ENCODE peak calls at places on chromosomes 11 and 22, in ten cellular contexts. X is GM12878, U is cardiac fibroblast, H is fibroblast of lung, R is AG09309, Q is Peyer's patch, D is A549, Y is left ventricle myocardium inferior, S is ovary, V is GM06990. M is an unnamed sample.

GRCh38 chr11:99554232-99554903 is 533.6 kb downstream of the CNTN5 start:
- DNase-seq in D (no peak), X (no peak), Q (no peak), Y (no peak), H (no peak), V (no peak), R (no peak), U (no peak), S (no peak), M (no peak)

GRCh38 chr11:111737877-111738205 is 28.3 kb downstream of the PPP2R1B start:
- DNase-seq in V (no peak), S (peak), U (peak), X (no peak), Y (no peak), Q (no peak), H (no peak), D (no peak), R (no peak), M (no peak)

GRCh38 chr11:95135155-95135554 is 45.5 kb downstream of the ENDOD1 start:
- DNase-seq in U (peak), Q (no peak), H (peak), Y (no peak), R (no peak), X (no peak), D (no peak), S (peak), V (no peak), M (no peak)

GRCh38 chr11:8092587-8093424 is 11.8 kb downstream of the TUB start:
- DNase-seq in Q (peak), X (no peak), U (peak), H (peak), Y (peak), R (no peak), D (peak), V (no peak), S (peak), M (peak)

GRCh38 chr11:18844753-18845367 is 53.3 kb upstream of the PTPN5 start:
- DNase-seq in R (no peak), Y (no peak), H (peak), S (no peak), U (peak), V (no peak), Q (no peak), D (peak), X (no peak), M (peak)

GRCh38 chr11:33899383-33900037 is 7.6 kb upstream of the LMO2 start:
- DNase-seq in U (peak), Q (no peak), X (no peak), V (no peak), D (peak), H (peak), Y (peak), S (peak), R (peak), M (peak)

GRCh38 chr22:39933741-39934140 is 26.5 kb upstream of the TMA7B start:
- DNase-seq in X (no peak), Y (no peak), V (peak), U (no peak), R (no peak), Q (peak), H (no peak), D (no peak), S (no peak), M (no peak)

GRCh38 chr11:60867871-60868681 is 734 bp downstream of the ZP1 start:
- DNase-seq in R (no peak), U (no peak), D (no peak), Y (no peak), S (no peak), H (no peak), X (no peak), Q (no peak), V (no peak), M (no peak)

GRCh38 chr11:61126266-61126665 is 24.0 kb downstream of the CD5 start:
- DNase-seq in U (peak), Q (no peak), S (peak), V (no peak), Y (peak), D (no peak), X (no peak), R (no peak), H (no peak), M (no peak)

GRCh38 chr22:28734393-28734792 is 7.2 kb downstream of the CHEK2 start:
- DNase-seq in D (no peak), U (no peak), Q (no peak), Y (no peak), R (no peak), H (no peak), X (no peak), S (no peak), V (no peak), M (no peak)

GRCh38 chr11:24748261-24748660 is 251.4 kb downstream of the LUZP2 start:
- DNase-seq in Q (no peak), H (no peak), Y (no peak), R (no peak), U (no peak), V (no peak), D (no peak), S (no peak), X (no peak), M (no peak)

GRCh38 chr11:65180877-65181568 is 705 bp upstream of the CAPN1 start:
- DNase-seq in Y (peak), U (peak), V (peak), S (peak), R (no peak), D (peak), X (peak), H (peak), Q (peak), M (no peak)

GRCh38 chr11:34926831-34927132 is 10.4 kb downstream of the PDHX start:
- DNase-seq in Q (no peak), S (no peak), R (peak), V (no peak), X (no peak), H (peak), U (no peak), D (no peak), Y (no peak), M (no peak)

GRCh38 chr11:35526370-35526792 is 965 bp upstream of the PAMR1 start:
- DNase-seq in V (peak), Q (no peak), X (no peak), R (no peak), D (peak), H (peak), S (no peak), U (no peak), Y (no peak), M (peak)

GRCh38 chr11:128428876-128429416 is 158.4 kb downstream of the ETS1 start:
- DNase-seq in X (no peak), S (no peak), Y (no peak), D (no peak), U (no peak), V (no peak), H (no peak), R (no peak), Q (no peak), M (no peak)

GRCh38 chr11:122198291-122198983 is 82.4 kb upstream of the BLID start:
- DNase-seq in X (no peak), V (no peak), R (no peak), H (no peak), Y (no peak), Q (no peak), S (no peak), U (peak), D (no peak), M (no peak)

GRCh38 chr11:36288442-36289225 is 590 bp downstream of the COMMD9 start:
- DNase-seq in H (no peak), X (no peak), S (no peak), Y (no peak), V (no peak), U (peak), Q (no peak), D (no peak), R (no peak), M (no peak)

GRCh38 chr11:100769165-100769564 is 82.1 kb downstream of the ARHGAP42 start:
- DNase-seq in S (no peak), Q (no peak), U (no peak), X (no peak), R (no peak), Y (no peak), H (peak), V (no peak), D (no peak), M (no peak)

GRCh38 chr11:70742553-70743291 is 344.4 kb downstream of the CTTN start:
- DNase-seq in V (no peak), R (no peak), U (no peak), Q (no peak), S (no peak), Y (no peak), H (no peak), D (no peak), X (no peak), M (no peak)

GRCh38 chr22:30667092-30667485 is 586 bp downstream of the DUSP18 start:
- DNase-seq in X (no peak), D (no peak), R (no peak), Y (no peak), H (peak), S (no peak), U (no peak), V (no peak), Q (no peak), M (no peak)

GRCh38 chr11:61406067-61406466 is 13.7 kb downstream of the TMEM216 start:
- DNase-seq in Y (no peak), R (no peak), H (no peak), S (no peak), D (no peak), Q (no peak), V (no peak), U (no peak), X (no peak), M (no peak)

GRCh38 chr11:46845440-46845739 is 690 bp downstream of the CKAP5 start:
- DNase-seq in Y (no peak), U (peak), R (no peak), D (no peak), X (no peak), V (no peak), S (no peak), Q (no peak), H (no peak), M (no peak)

GRCh38 chr11:92707173-92707619 is 262.3 kb upstream of the MTNR1B start:
- DNase-seq in S (no peak), X (no peak), R (no peak), Y (no peak), V (no peak), D (no peak), Q (no peak), U (no peak), H (no peak), M (no peak)

GRCh38 chr11:68621826-68622225 is 62.5 kb upstream of the GAL start:
- DNase-seq in R (no peak), Q (no peak), V (no peak), X (no peak), S (no peak), U (no peak), Y (no peak), D (no peak), H (no peak), M (no peak)

GRCh38 chr11:1123970-1124369 is 33.8 kb upstream of the MUC5AC start:
- DNase-seq in D (no peak), H (no peak), S (no peak), V (no peak), R (no peak), X (no peak), U (no peak), Q (no peak), Y (no peak), M (no peak)

GRCh38 chr11:60970369-60970774 is 1.1 kb upstream of the CD6 start:
- DNase-seq in V (peak), Q (peak), U (peak), H (peak), S (peak), R (no peak), X (no peak), Y (peak), D (peak), M (no peak)

GRCh38 chr11:122343247-122343646 is 227.2 kb upstream of the BLID start:
- DNase-seq in X (no peak), R (no peak), D (no peak), Y (no peak), S (no peak), U (peak), Q (no peak), V (no peak), H (peak), M (no peak)

GRCh38 chr11:44633641-44634040 is 68.2 kb downstream of the CD82 start:
- DNase-seq in Q (no peak), Y (no peak), V (no peak), S (no peak), H (no peak), X (no peak), D (peak), U (no peak), R (no peak), M (no peak)

GRCh38 chr11:11441516-11441915 is 88.5 kb upstream of the CSNK2A3 start:
- DNase-seq in X (no peak), R (no peak), Y (no peak), H (no peak), D (no peak), V (no peak), Q (no peak), U (no peak), S (no peak), M (no peak)

GRCh38 chr11:69918938-69919650 is 99.9 kb upstream of the FGF3 start:
- DNase-seq in S (peak), V (peak), D (peak), Q (peak), R (no peak), H (peak), X (no peak), U (peak), Y (peak), M (no peak)

GRCh38 chr11:46381046-46381835 is at the start of gene MDK:
- DNase-seq in Q (no peak), X (no peak), V (no peak), Y (no peak), H (no peak), U (peak), R (no peak), D (no peak), S (peak), M (no peak)

GRCh38 chr11:126062679-126063509 is at the start of gene CDON:
- DNase-seq in Y (peak), R (peak), S (peak), D (peak), Q (peak), U (peak), H (peak), X (peak), V (peak), M (peak)
- H3K4me3 ChIP-seq in Y (peak), R (peak), S (peak), D (peak), Q (peak), U (peak), H (peak), X (peak), V (peak), M (peak)

GRCh38 chr11:6602096-6602940 is 1.1 kb downstream of the RRP8 start:
- DNase-seq in Y (no peak), R (no peak), V (no peak), Q (no peak), X (no peak), D (no peak), S (no peak), H (no peak), U (no peak), M (no peak)

GRCh38 chr11:6604081-6604626 is 580 bp downstream of the ILK start:
- DNase-seq in V (peak), S (peak), D (peak), Q (peak), U (peak), R (peak), X (no peak), Y (no peak), H (peak), M (peak)

GRCh38 chr11:6606471-6607189 is 3.1 kb downstream of the ILK start:
- DNase-seq in R (peak), U (peak), Y (peak), Q (peak), S (peak), H (peak), V (peak), X (no peak), D (peak), M (peak)

GRCh38 chr11:6601041-6601461 is 2.4 kb downstream of the RRP8 start:
- DNase-seq in R (no peak), V (no peak), H (no peak), S (no peak), Q (no peak), U (no peak), X (no peak), D (no peak), Y (no peak), M (no peak)

DNA sequence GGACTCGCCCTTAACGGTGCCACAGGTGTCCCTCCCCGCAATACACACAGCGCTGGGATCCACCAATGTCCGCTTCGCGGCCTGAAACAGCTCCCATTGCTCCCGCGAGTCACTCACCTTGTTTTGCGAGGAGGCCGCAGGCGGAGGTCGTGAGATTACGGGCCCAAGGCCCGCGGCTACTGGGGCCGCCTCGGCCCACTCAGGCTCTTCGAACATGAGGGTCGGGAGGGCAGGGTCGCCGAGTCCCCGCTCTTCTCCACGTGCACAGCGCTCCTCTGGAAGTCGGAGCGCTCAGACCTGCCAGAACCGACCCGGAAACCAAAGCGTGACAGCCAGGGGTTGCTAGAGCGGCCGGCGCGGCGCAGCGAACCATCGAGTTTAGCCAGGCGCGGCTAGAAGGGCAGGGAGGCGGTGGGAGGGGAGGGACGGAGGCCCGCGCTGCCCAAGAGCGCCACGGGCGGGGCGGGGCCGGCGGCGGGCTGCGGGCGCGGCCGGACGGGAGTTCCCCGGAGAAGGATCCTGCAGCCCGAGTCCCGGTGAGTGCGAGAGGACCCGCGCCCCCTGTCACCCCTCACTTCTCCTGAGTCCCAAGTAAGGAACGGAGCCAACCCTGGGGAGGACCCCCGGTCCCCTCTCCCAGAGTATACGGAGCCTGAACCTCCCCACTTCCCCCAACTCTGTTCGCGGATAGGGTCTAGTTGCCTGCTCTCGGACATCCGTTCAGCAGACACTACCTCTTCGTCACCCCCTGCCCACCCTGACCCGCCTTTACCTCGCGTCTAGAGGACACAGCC is at the start of the genes ILK and RRP8:
- DNase-seq in V (peak), H (peak), S (peak), Y (peak), D (peak), R (peak), Q (peak), X (peak), U (peak), M (peak)
- TF ChIP-seq CTCF in V (peak), H (peak), S (peak), Y (peak), D (no peak), R (peak), Q (peak), X (no peak), U (peak), M (no peak)

GRCh38 chr11:10042699-10043098 is 251.3 kb downstream of the SBF2 start:
- DNase-seq in Y (no peak), R (no peak), D (no peak), H (peak), Q (no peak), U (no peak), X (no peak), V (no peak), S (no peak), M (no peak)
- H3K4me3 ChIP-seq in Y (no peak), R (no peak), D (no peak), H (no peak), Q (no peak), U (no peak), X (no peak), V (no peak), S (no peak), M (no peak)

DNA sequence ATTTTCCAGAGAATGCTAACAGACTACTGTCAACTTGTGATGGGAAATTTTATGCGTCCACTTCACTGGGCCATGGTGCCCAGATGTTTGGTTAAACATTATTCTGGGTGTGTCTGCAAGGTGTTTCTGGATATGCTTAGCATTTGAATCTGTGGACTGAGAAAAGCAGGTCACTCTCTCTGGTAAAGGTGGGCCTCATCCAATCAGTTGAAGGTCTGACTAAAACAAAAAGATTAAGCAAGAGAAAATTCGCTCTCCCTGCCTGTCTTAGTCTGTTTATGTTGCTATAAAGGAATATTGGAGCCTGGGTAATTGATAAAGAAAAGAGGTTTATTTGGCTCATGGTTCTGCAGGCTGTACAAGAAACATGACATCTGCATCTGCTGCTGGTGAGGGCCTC is 32.1 kb upstream of the CD81 start:
- DNase-seq in U (no peak), R (no peak), Q (no peak), S (no peak), H (no peak), X (no peak), V (no peak), D (no peak), Y (no peak), M (no peak)
- TF ChIP-seq CTCF in U (no peak), R (no peak), Q (no peak), S (no peak), H (no peak), X (no peak), V (no peak), D (no peak), Y (no peak), M (no peak)

GRCh38 chr11:76209671-76209955 is 3.3 kb upstream of the WNT11 start:
- DNase-seq in D (no peak), R (no peak), Q (no peak), V (no peak), H (no peak), S (no peak), U (no peak), X (no peak), Y (no peak), M (no peak)
- H3K4me3 ChIP-seq in D (peak), R (peak), Q (peak), V (peak), H (no peak), S (peak), U (peak), X (no peak), Y (peak), M (peak)

DNA sequence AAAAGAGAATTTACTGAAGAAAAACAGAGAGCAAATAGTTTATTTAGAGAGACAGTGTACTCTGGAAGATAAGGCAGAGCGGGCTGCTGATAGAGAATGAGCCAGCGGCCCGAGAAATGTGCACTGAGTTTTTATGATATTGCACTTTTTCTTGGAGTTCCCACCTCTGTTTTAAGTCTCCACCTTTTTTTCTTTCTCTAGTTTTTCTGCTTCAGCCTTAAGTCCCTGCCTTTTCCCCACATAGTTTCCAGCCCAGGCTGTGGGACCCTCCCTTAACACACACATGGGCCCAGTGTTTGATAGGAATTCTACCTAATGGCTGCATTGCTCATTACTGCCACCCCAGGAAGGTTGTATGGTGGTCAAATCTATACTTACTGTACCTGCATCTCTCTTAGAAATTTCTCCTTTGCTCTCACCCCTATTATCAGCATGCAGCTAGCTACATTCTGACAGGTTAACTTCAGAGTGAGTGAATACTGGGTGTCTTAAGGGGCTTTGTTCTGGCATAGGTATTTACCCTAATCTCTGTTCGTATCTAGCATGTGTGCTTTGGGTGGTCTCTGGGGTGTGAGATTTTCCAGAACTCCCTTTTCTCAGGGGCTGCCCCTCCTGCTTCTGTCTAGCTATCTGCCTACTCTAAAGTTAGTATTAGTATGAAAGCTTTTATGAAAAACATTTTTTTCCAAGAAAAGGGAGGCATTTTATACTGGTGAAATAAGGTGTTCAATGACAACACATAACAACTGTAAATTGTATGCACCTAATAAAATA is 127.3 kb upstream of the TOP3B start:
- DNase-seq in V (no peak), U (no peak), R (no peak), S (no peak), Y (no peak), H (no peak), Q (no peak), X (no peak), D (no peak), M (no peak)
- TF ChIP-seq CTCF in V (peak), U (peak), R (no peak), S (no peak), Y (no peak), H (no peak), Q (no peak), X (peak), D (peak), M (no peak)

M was measured in HFF-Myc.